ENCODE peak calls at places on chromosome 22, in six cellular contexts. M is nephron progenitor cell; D is stimulated activated naive B cell treated with anti-CD40 and anti-IgM and Interleukin-4, amounts not matched to agents 10 μg/mL and 1 μg/mL and 100 μg/mL, for 72 hours; A is activated T-helper 1 cell treated with anti-CD3 and anti-CD28 coated beads, Interleukin-2, amount 50 U/mL, for 16 hours; K is A549; Y is GM20000. R is an unnamed sample.

GRCh38 chr22:23204125-23204488 is 23.8 kb downstream of the BCR start:
- DNase-seq in A (no peak), K (no peak), D (no peak), M (no peak), Y (no peak), R (no peak)

GRCh38 chr22:46088541-46089311 is 61.6 kb upstream of the PPARA start:
- DNase-seq in Y (no peak), A (no peak), K (no peak), D (no peak), M (no peak), R (no peak)

GRCh38 chr22:17121235-17122195 is at the start of gene TMEM121B:
- DNase-seq in A (no peak), Y (no peak), D (no peak), M (peak), K (no peak), R (no peak)

GRCh38 chr22:45468872-45469572 is 33.7 kb upstream of the FBLN1 start:
- DNase-seq in Y (no peak), D (no peak), M (no peak), A (no peak), K (no peak), R (no peak)

GRCh38 chr22:50169774-50170341 is 673 bp upstream of the PANX2 start:
- DNase-seq in K (no peak), A (no peak), Y (peak), M (no peak), D (peak), R (no peak)

GRCh38 chr22:37887610-37888378 is 18.3 kb upstream of the MICALL1 start:
- DNase-seq in Y (no peak), D (no peak), K (no peak), A (no peak), M (no peak), R (no peak)

GRCh38 chr22:37237371-37238268 is 6.4 kb downstream of the RAC2 start:
- DNase-seq in K (no peak), M (no peak), A (no peak), D (no peak), Y (no peak), R (no peak)

GRCh38 chr22:37607010-37607911 is 1.4 kb upstream of the GGA1 start:
- DNase-seq in Y (peak), A (peak), M (peak), D (peak), K (peak), R (peak)

GRCh38 chr22:50708996-50709395 is 29.0 kb upstream of the ACR start:
- DNase-seq in D (no peak), K (no peak), M (no peak), A (no peak), Y (no peak), R (no peak)

GRCh38 chr22:45336971-45337431 is 27.3 kb downstream of the FAM118A start:
- DNase-seq in A (no peak), Y (no peak), M (no peak), D (no peak), K (no peak), R (no peak)

GRCh38 chr22:50262460-50262911 is 1.0 kb upstream of the MAPK12 start:
- DNase-seq in A (no peak), M (no peak), Y (no peak), K (no peak), D (no peak), R (no peak)

GRCh38 chr22:44755956-44756361 is 3.6 kb downstream of the ARHGAP8 start:
- DNase-seq in Y (no peak), A (no peak), M (no peak), D (no peak), K (no peak), R (no peak)

GRCh38 chr22:49294656-49295464 is 532.8 kb downstream of the BRD1 start:
- DNase-seq in K (no peak), M (no peak), A (no peak), Y (no peak), D (no peak), R (no peak)

GRCh38 chr22:37121887-37122591 is 12.5 kb upstream of the TMPRSS6 start:
- DNase-seq in K (no peak), Y (peak), D (peak), M (no peak), A (peak), R (peak)

GRCh38 chr22:25572708-25573161 is 8.3 kb downstream of the GRK3 start:
- DNase-seq in K (no peak), A (no peak), Y (peak), D (no peak), M (no peak), R (no peak)

GRCh38 chr22:36692280-36692679 is 11.3 kb downstream of the CACNG2 start:
- DNase-seq in D (no peak), A (no peak), M (no peak), Y (no peak), K (no peak), R (no peak)

GRCh38 chr22:46769191-46769675 is 6.8 kb downstream of the TBC1D22A start:
- DNase-seq in Y (peak), M (no peak), A (no peak), D (peak), K (no peak), R (no peak)

GRCh38 chr22:46038516-46039430 is 61.8 kb upstream of the WNT7B start:
- DNase-seq in D (no peak), M (no peak), Y (no peak), A (no peak), K (no peak), R (no peak)

GRCh38 chr22:24760708-24761306 is 13.7 kb downstream of the PIWIL3 start:
- DNase-seq in M (no peak), A (no peak), Y (no peak), D (no peak), K (no peak), R (no peak)

GRCh38 chr22:45082795-45083194 is 73.0 kb upstream of the PHF21B start:
- DNase-seq in Y (no peak), M (no peak), D (no peak), K (no peak), A (no peak), R (no peak)

GRCh38 chr22:22210375-22210774 is 34.2 kb upstream of the VPREB1 start:
- DNase-seq in Y (peak), K (no peak), M (no peak), D (peak), A (no peak), R (peak)

GRCh38 chr22:20761536-20761935 is 12.4 kb upstream of the SERPIND1 start:
- DNase-seq in K (no peak), A (no peak), M (no peak), Y (no peak), D (no peak), R (no peak)

R was measured in stimulated activated CD8-positive, alpha-beta memory T cell treated with anti-CD3 and anti-CD28 coated beads, Interleukin-4, amount 100 ng/mL, for 1 hour.